ENCODE peak calls at places on chromosome 4, in seven cellular contexts. J is lower leg skin, H is cardiac muscle cell, L is fibroblast of pulmonary artery, W is thyroid gland, K is osteocyte, X is coronary artery. U is an unnamed sample.
A peak's percentile ranks its signal among the peaks of the same experiment; 100 is the strongest.

GRCh38 chr4:154741877-154742851 is 1.6 kb upstream of the LRAT start:
- DNase-seq in J (no peak), H (peak; percentile 10), L (peak; percentile 9), W (peak; percentile 57), K (no peak), X (no peak), U (no peak)

GRCh38 chr4:57193996-57194675 is 84.0 kb upstream of the IGFBP7 start:
- DNase-seq in J (no peak), H (peak; percentile 24), L (no peak), W (no peak), K (no peak), X (no peak), U (no peak)

GRCh38 chr4:159191989-159192388 is 89.1 kb downstream of the RAPGEF2 start:
- DNase-seq in J (no peak), H (peak; percentile 59), L (peak; percentile 69), W (no peak), K (no peak), X (no peak), U (no peak)

GRCh38 chr4:122700178-122700725 is 32.3 kb upstream of the BBS12 start:
- DNase-seq in J (no peak), H (peak; percentile 87), L (peak; percentile 88), W (peak; percentile 94), K (no peak), X (no peak), U (no peak)

GRCh38 chr4:61605971-61606370 is 405.8 kb downstream of the ADGRL3 start:
- DNase-seq in J (no peak), H (no peak), L (no peak), W (no peak), K (no peak), X (no peak), U (no peak)

GRCh38 chr4:161595230-161595771 is 568.5 kb downstream of the FSTL5 start:
- DNase-seq in J (no peak), H (no peak), L (no peak), W (no peak), K (no peak), X (no peak), U (no peak)

GRCh38 chr4:172776203-172776896 is 392.3 kb upstream of the GALNT7 start:
- DNase-seq in J (no peak), H (no peak), L (no peak), W (no peak), K (no peak), X (no peak), U (no peak)

GRCh38 chr4:169652535-169652934 is 32.2 kb downstream of the CLCN3 start:
- DNase-seq in J (no peak), H (no peak), L (no peak), W (no peak), K (no peak), X (no peak), U (no peak)

GRCh38 chr4:7464259-7464655 is 29.5 kb upstream of the PSAPL1 start:
- DNase-seq in J (no peak), H (no peak), L (no peak), W (no peak), K (no peak), X (no peak), U (no peak)

GRCh38 chr4:7461171-7461570 is 26.4 kb upstream of the PSAPL1 start:
- DNase-seq in J (no peak), H (no peak), L (no peak), W (no peak), K (no peak), X (no peak), U (no peak)

GRCh38 chr4:7463584-7464258 is 29.0 kb upstream of the PSAPL1 start:
- DNase-seq in J (no peak), H (peak; percentile 4), L (no peak), W (no peak), K (no peak), X (no peak), U (no peak)

GRCh38 chr4:7460591-7460990 is 25.9 kb upstream of the PSAPL1 start:
- DNase-seq in J (no peak), H (peak; percentile 47), L (no peak), W (no peak), K (no peak), X (no peak), U (no peak)

GRCh38 chr4:7462509-7462971 is 27.8 kb upstream of the PSAPL1 start:
- DNase-seq in J (no peak), H (peak; percentile 20), L (peak; percentile 1), W (peak; percentile 54), K (no peak), X (no peak), U (no peak)
- TF ChIP-seq CTCF in J (no peak), H (peak; percentile 27), L (no peak), W (peak; percentile 51), K (no peak), X (no peak), U (no peak)

DNA sequence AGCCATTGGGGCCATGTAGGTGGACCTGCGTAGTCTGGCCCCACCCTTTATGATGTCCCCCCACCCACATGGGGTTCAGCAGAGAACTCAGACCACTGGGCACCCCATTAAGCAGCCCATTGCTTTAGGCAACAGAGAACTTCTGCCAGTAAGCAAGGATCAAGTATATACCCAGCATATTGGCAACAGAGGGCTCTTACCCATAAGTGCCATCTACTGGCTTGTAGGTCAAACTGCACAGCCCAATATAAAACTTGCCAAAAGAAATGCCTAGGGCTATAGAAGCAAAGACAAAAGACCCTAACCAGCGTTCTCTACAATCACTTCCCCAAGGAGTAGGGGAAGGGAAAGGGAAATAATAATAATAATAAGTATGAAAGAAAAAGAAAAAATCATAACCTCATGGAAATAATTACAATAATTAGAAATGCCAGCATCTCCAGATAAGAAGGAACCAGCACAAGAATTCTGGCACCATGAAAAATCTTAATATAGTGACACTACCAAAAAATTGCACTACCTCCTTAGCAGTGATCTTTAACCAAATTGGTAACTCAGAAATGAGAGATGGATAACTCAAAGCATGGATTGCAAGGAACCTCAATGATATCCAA is 1090.7 kb downstream of the FAT4 start:
- DNase-seq in J (no peak), H (peak; percentile 65), L (peak; percentile 64), W (no peak), K (no peak), X (no peak), U (no peak)
- TF ChIP-seq CTCF in J (no peak), H (peak; percentile 73), L (peak; percentile 74), W (peak; percentile 67), K (peak; percentile 46), X (no peak), U (no peak)

GRCh38 chr4:53505947-53506346 is 85.3 kb downstream of the LNX1 start:
- DNase-seq in J (no peak), H (peak; percentile 43), L (peak; percentile 47), W (no peak), K (no peak), X (no peak), U (no peak)

GRCh38 chr4:53508446-53508845 is 82.8 kb downstream of the LNX1 start:
- DNase-seq in J (no peak), H (peak; percentile 84), L (peak; percentile 80), W (no peak), K (no peak), X (no peak), U (no peak)

GRCh38 chr4:53510316-53510715 is 81.0 kb downstream of the LNX1 start:
- DNase-seq in J (no peak), H (peak; percentile 52), L (peak; percentile 5), W (no peak), K (no peak), X (no peak), U (no peak)

GRCh38 chr4:53507058-53507457 is 84.2 kb downstream of the LNX1 start:
- DNase-seq in J (no peak), H (no peak), L (no peak), W (no peak), K (no peak), X (no peak), U (no peak)

DNA sequence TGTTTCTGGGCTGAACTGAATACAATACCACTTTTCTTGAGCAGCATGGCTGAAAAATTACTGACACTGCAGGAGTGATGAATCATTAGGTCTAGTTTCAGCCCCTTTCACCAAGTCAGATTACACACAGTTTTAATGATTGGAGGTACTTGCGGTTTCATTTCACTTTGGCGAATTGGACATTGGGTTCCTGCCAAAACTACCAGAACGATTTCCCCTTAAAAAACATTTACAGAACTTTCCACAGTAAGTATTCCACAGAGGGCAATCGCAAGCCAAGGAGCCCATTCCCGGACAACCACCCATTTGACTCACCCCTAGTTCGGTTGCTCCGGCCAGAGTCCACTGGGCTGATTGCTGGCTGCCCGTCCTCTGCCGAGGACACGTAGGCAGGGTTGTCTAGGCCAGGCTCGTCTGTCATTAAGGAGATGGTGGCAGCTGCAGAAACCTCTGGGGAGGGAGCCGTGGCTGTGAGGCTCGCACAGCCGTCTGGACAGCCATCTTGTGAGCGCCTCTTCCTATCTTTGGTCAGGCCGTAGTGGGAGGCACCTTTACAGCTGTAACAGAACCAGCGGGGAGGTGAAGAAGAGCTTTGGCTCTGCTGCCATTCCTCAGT is 83.5 kb downstream of the LNX1 start:
- DNase-seq in J (no peak), H (peak; percentile 98), L (peak; percentile 98), W (peak; percentile 31), K (no peak), X (peak; percentile 90), U (no peak)
- TF ChIP-seq CTCF in J (no peak), H (peak; percentile 4), L (no peak), W (no peak), K (no peak), X (no peak), U (no peak)

DNA sequence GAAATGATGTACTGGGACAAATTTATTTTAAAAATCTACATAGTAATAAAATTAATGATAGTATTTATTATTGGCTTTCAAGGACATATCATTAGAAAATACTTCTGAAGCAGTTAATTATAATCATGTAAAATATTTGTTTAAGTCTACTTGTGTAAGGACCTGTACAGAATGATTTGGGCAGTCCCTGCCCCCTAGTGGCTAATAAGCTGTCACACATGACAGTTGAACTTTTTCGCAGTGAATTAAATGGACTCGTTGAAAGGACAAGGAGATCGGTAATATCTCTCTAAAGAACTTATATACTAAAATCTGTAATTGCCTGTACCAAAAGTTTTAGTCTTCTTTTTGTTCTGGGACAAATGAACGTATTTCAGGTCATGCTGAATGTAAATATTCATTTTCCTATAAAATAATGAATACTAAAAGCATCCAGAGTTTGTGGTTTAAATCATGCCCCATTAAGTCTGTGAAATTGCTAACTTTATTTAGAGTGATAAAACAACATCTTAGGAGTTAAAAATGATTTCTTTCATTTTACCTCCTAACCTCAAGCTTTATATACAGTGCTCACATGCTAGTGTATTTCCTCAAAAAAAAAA is 13.6 kb downstream of the EXOC1 start:
- DNase-seq in J (peak; percentile 28), H (peak; percentile 81), L (peak; percentile 76), W (no peak), K (no peak), X (no peak), U (no peak)
- TF ChIP-seq CTCF in J (no peak), H (peak; percentile 84), L (peak; percentile 90), W (peak; percentile 62), K (peak; percentile 84), X (peak; percentile 34), U (no peak)

DNA sequence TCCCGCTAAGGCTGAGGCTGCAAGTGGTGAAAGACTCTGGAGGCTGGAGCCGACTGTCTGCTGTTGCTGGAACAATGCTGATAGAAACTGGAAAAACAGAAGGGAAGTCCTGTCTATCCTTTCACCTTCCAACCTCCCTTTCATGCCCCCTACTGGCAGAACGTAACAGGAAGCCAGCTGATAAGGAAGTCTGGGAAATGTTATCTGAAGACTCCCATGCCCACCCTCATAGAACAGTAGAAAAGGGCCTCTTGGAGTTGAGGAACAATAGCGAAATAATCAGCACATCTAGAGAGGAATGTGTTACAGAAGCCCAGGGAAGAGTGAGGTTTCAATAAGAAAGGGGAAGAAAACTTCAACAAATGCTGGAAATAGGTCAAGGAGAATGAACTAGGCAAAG is 117.1 kb upstream of the DKK2 start:
- DNase-seq in J (no peak), H (peak; percentile 34), L (peak; percentile 43), W (no peak), K (no peak), X (no peak), U (no peak)
- TF ChIP-seq CTCF in J (no peak), H (peak; percentile 37), L (peak; percentile 38), W (no peak), K (peak; percentile 51), X (no peak), U (no peak)